ENCODE peak calls at places on chromosomes 3 and 15, in ten cellular contexts. One of them, this sample, is unnamed.

GRCh38 chr3:43294975-43295374 is 8.6 kb downstream of the SNRK start:
- DNase-seq in Peyer's patch: no peak
- DNase-seq in cardiac fibroblast: no peak
- DNase-seq in HepG2: peak
- DNase-seq in upper lobe of right lung: no peak
- DNase-seq in thoracic aorta: no peak
- DNase-seq in IMR-90: no peak
- DNase-seq in mesothelial cell of epicardium: no peak
- DNase-seq in NB4: no peak
- DNase-seq in testis: no peak
- DNase-seq in this sample: no peak

GRCh38 chr3:65425880-65426279 is 612.8 kb downstream of the MAGI1 start:
- DNase-seq in Peyer's patch: no peak
- DNase-seq in cardiac fibroblast: peak
- DNase-seq in HepG2: peak
- DNase-seq in upper lobe of right lung: no peak
- DNase-seq in thoracic aorta: no peak
- DNase-seq in IMR-90: peak
- DNase-seq in mesothelial cell of epicardium: no peak
- DNase-seq in NB4: no peak
- DNase-seq in testis: no peak
- DNase-seq in this sample: peak

GRCh38 chr3:171184372-171184771 is 157.9 kb upstream of the SLC2A2 start:
- DNase-seq in Peyer's patch: no peak
- DNase-seq in cardiac fibroblast: no peak
- DNase-seq in HepG2: no peak
- DNase-seq in upper lobe of right lung: no peak
- DNase-seq in thoracic aorta: no peak
- DNase-seq in IMR-90: no peak
- DNase-seq in mesothelial cell of epicardium: no peak
- DNase-seq in NB4: no peak
- DNase-seq in testis: no peak
- DNase-seq in this sample: no peak

GRCh38 chr3:38349684-38350359 is 3.2 kb downstream of the XYLB start:
- DNase-seq in Peyer's patch: no peak
- DNase-seq in cardiac fibroblast: peak
- DNase-seq in HepG2: no peak
- DNase-seq in upper lobe of right lung: no peak
- DNase-seq in thoracic aorta: no peak
- DNase-seq in IMR-90: peak
- DNase-seq in mesothelial cell of epicardium: no peak
- DNase-seq in NB4: no peak
- DNase-seq in testis: no peak
- DNase-seq in this sample: no peak

GRCh38 chr15:74809951-74810350 is 2.7 kb upstream of the LMAN1L start:
- DNase-seq in Peyer's patch: no peak
- DNase-seq in cardiac fibroblast: no peak
- DNase-seq in HepG2: no peak
- DNase-seq in upper lobe of right lung: no peak
- DNase-seq in thoracic aorta: no peak
- DNase-seq in IMR-90: peak
- DNase-seq in mesothelial cell of epicardium: no peak
- DNase-seq in NB4: no peak
- DNase-seq in testis: no peak
- DNase-seq in this sample: no peak

GRCh38 chr3:138950006-138950644 is 3.1 kb downstream of the FOXL2NB start:
- DNase-seq in Peyer's patch: no peak
- DNase-seq in cardiac fibroblast: no peak
- DNase-seq in HepG2: no peak
- DNase-seq in upper lobe of right lung: no peak
- DNase-seq in thoracic aorta: no peak
- DNase-seq in IMR-90: peak
- DNase-seq in mesothelial cell of epicardium: no peak
- DNase-seq in NB4: peak
- DNase-seq in testis: peak
- DNase-seq in this sample: no peak

GRCh38 chr15:58221591-58222241 is 83.5 kb downstream of the AQP9 start:
- DNase-seq in Peyer's patch: no peak
- DNase-seq in cardiac fibroblast: peak
- DNase-seq in HepG2: peak
- DNase-seq in upper lobe of right lung: no peak
- DNase-seq in thoracic aorta: no peak
- DNase-seq in IMR-90: peak
- DNase-seq in mesothelial cell of epicardium: no peak
- DNase-seq in NB4: peak
- DNase-seq in testis: peak
- DNase-seq in this sample: peak

GRCh38 chr3:89533320-89533719 is 425.9 kb downstream of the EPHA3 start:
- DNase-seq in Peyer's patch: no peak
- DNase-seq in cardiac fibroblast: no peak
- DNase-seq in HepG2: no peak
- DNase-seq in upper lobe of right lung: no peak
- DNase-seq in thoracic aorta: no peak
- DNase-seq in IMR-90: no peak
- DNase-seq in mesothelial cell of epicardium: no peak
- DNase-seq in NB4: no peak
- DNase-seq in testis: no peak
- DNase-seq in this sample: no peak

DNA sequence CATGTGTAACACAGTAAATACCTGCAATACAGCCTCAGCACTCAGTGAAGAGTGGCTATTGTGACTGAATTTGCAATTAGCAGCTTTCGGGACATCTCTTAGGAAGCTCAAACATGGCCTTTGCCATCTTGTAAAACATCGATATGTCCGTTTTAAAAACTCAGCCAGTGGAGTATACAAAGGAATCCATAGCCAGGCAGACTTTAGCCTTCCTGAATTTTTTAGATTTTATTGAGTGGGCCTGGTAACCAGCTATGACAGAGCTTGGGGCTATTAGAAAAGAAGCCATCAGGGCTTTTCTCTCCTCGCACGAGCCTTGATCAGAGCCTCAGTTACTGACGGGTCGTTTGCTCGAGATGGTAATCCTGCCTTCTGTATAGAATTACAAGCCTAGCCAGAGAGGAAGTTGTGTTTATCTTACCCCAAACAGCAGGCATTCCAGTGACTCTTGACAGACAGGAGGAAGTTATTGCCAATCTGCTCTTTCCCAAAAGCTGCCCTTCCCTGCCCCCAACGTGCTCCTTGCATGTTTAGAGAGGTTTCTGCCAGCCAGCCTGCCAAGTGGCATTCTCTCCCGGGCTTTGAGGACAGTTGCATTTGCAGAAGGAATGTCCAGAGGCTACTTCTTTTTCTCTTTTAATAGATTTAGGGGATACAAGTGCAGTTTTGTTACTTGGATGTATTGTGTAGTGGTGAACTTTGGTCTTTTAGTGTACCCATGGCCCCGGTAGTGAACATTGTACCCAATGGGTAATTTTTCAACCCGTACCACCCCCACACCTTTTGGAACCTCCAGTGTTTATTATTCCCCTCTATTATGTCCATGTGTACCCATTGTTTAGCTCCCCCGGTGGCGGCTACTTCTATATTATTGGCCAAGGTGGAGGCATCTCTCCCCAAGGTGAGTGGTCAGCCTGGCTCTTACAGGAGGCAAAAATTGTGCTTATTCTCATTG is 40.6 kb downstream of the ITPR1 start:
- DNase-seq in Peyer's patch: no peak
- DNase-seq in cardiac fibroblast: no peak
- DNase-seq in HepG2: peak
- DNase-seq in upper lobe of right lung: peak
- DNase-seq in thoracic aorta: peak
- DNase-seq in IMR-90: no peak
- DNase-seq in mesothelial cell of epicardium: no peak
- DNase-seq in NB4: peak
- DNase-seq in testis: no peak
- DNase-seq in this sample: no peak
- TF ChIP-seq CTCF in Peyer's patch: no peak
- TF ChIP-seq CTCF in cardiac fibroblast: no peak
- TF ChIP-seq CTCF in HepG2: peak
- TF ChIP-seq CTCF in upper lobe of right lung: no peak
- TF ChIP-seq CTCF in thoracic aorta: no peak
- TF ChIP-seq CTCF in IMR-90: no peak
- TF ChIP-seq CTCF in mesothelial cell of epicardium: no peak
- TF ChIP-seq CTCF in NB4: peak
- TF ChIP-seq CTCF in testis: no peak
- TF ChIP-seq CTCF in this sample: no peak

GRCh38 chr15:41583795-41584194 is 24.8 kb downstream of the TYRO3 start:
- DNase-seq in Peyer's patch: no peak
- DNase-seq in cardiac fibroblast: no peak
- DNase-seq in HepG2: peak
- DNase-seq in upper lobe of right lung: no peak
- DNase-seq in thoracic aorta: no peak
- DNase-seq in IMR-90: no peak
- DNase-seq in mesothelial cell of epicardium: no peak
- DNase-seq in NB4: no peak
- DNase-seq in testis: no peak
- DNase-seq in this sample: no peak

GRCh38 chr15:41584636-41585139 is 25.7 kb downstream of the TYRO3 start:
- DNase-seq in Peyer's patch: no peak
- DNase-seq in cardiac fibroblast: no peak
- DNase-seq in HepG2: no peak
- DNase-seq in upper lobe of right lung: no peak
- DNase-seq in thoracic aorta: no peak
- DNase-seq in IMR-90: no peak
- DNase-seq in mesothelial cell of epicardium: no peak
- DNase-seq in NB4: no peak
- DNase-seq in testis: no peak
- DNase-seq in this sample: no peak

GRCh38 chr15:41578736-41579383 is 19.8 kb downstream of the TYRO3 start:
- DNase-seq in Peyer's patch: no peak
- DNase-seq in cardiac fibroblast: no peak
- DNase-seq in HepG2: no peak
- DNase-seq in upper lobe of right lung: no peak
- DNase-seq in thoracic aorta: no peak
- DNase-seq in IMR-90: no peak
- DNase-seq in mesothelial cell of epicardium: no peak
- DNase-seq in NB4: no peak
- DNase-seq in testis: no peak
- DNase-seq in this sample: no peak

GRCh38 chr15:41577863-41578735 is 19.1 kb downstream of the TYRO3 start:
- DNase-seq in Peyer's patch: no peak
- DNase-seq in cardiac fibroblast: no peak
- DNase-seq in HepG2: no peak
- DNase-seq in upper lobe of right lung: no peak
- DNase-seq in thoracic aorta: no peak
- DNase-seq in IMR-90: no peak
- DNase-seq in mesothelial cell of epicardium: no peak
- DNase-seq in NB4: no peak
- DNase-seq in testis: no peak
- DNase-seq in this sample: no peak

GRCh38 chr15:41581110-41581509 is 22.1 kb downstream of the TYRO3 start:
- DNase-seq in Peyer's patch: no peak
- DNase-seq in cardiac fibroblast: peak
- DNase-seq in HepG2: no peak
- DNase-seq in upper lobe of right lung: no peak
- DNase-seq in thoracic aorta: no peak
- DNase-seq in IMR-90: no peak
- DNase-seq in mesothelial cell of epicardium: no peak
- DNase-seq in NB4: peak
- DNase-seq in testis: no peak
- DNase-seq in this sample: no peak
- TF ChIP-seq CTCF in Peyer's patch: no peak
- TF ChIP-seq CTCF in cardiac fibroblast: peak
- TF ChIP-seq CTCF in HepG2: peak
- TF ChIP-seq CTCF in upper lobe of right lung: peak
- TF ChIP-seq CTCF in thoracic aorta: no peak
- TF ChIP-seq CTCF in IMR-90: peak
- TF ChIP-seq CTCF in mesothelial cell of epicardium: peak
- TF ChIP-seq CTCF in NB4: no peak
- TF ChIP-seq CTCF in testis: no peak
- TF ChIP-seq CTCF in this sample: no peak

GRCh38 chr3:189053327-189053726 is 118.4 kb upstream of the TPRG1 start:
- DNase-seq in Peyer's patch: no peak
- DNase-seq in cardiac fibroblast: no peak
- DNase-seq in HepG2: no peak
- DNase-seq in upper lobe of right lung: no peak
- DNase-seq in thoracic aorta: no peak
- DNase-seq in IMR-90: no peak
- DNase-seq in mesothelial cell of epicardium: no peak
- DNase-seq in NB4: no peak
- DNase-seq in testis: no peak
- DNase-seq in this sample: no peak

DNA sequence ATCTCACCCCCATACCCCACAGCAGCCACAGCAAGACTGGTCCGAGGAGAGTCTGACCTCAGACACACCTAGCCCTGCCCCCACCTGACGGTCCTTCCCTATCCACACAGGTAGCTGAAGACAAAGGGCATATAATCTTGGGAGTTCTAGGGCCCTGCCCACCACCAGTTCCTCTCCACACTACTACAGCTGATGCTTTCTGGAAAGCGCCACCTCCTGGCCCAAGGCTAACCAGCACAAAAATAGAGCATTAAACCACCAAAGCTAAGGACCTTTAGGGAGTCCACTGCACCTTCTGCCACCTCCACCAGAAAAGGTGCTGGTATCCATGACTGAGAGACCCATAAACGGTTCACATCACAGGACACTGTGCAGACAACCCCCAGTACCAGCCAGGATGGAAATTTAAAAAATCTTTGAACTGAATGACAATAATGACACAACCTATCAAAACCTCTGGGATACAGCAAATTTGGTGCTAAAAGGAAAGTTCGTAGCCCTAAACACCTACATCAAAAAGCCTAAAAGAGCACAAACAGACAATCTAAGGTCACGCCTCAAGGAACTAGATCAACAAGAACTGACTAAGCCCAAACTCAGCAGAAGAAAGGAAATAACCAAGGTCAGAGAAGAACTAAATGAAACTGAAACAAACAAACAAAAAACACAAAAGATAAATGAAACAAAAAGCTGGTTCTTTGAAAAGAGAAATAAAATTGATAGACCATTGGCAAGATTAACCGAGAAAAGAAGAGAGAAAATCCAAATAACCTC is 122.1 kb upstream of the TPRG1 start:
- DNase-seq in Peyer's patch: no peak
- DNase-seq in cardiac fibroblast: peak
- DNase-seq in HepG2: no peak
- DNase-seq in upper lobe of right lung: no peak
- DNase-seq in thoracic aorta: no peak
- DNase-seq in IMR-90: no peak
- DNase-seq in mesothelial cell of epicardium: no peak
- DNase-seq in NB4: no peak
- DNase-seq in testis: no peak
- DNase-seq in this sample: no peak
- TF ChIP-seq CTCF in Peyer's patch: no peak
- TF ChIP-seq CTCF in cardiac fibroblast: peak
- TF ChIP-seq CTCF in HepG2: peak
- TF ChIP-seq CTCF in upper lobe of right lung: no peak
- TF ChIP-seq CTCF in thoracic aorta: no peak
- TF ChIP-seq CTCF in IMR-90: no peak
- TF ChIP-seq CTCF in mesothelial cell of epicardium: no peak
- TF ChIP-seq CTCF in NB4: peak
- TF ChIP-seq CTCF in testis: no peak
- TF ChIP-seq CTCF in this sample: no peak

GRCh38 chr3:124985358-124985757 is 50.8 kb upstream of the MUC13 start:
- DNase-seq in Peyer's patch: no peak
- DNase-seq in cardiac fibroblast: peak
- DNase-seq in HepG2: no peak
- DNase-seq in upper lobe of right lung: no peak
- DNase-seq in thoracic aorta: no peak
- DNase-seq in IMR-90: peak
- DNase-seq in mesothelial cell of epicardium: no peak
- DNase-seq in NB4: no peak
- DNase-seq in testis: no peak
- DNase-seq in this sample: peak

GRCh38 chr3:124981472-124981871 is 46.9 kb upstream of the MUC13 start:
- DNase-seq in Peyer's patch: no peak
- DNase-seq in cardiac fibroblast: no peak
- DNase-seq in HepG2: no peak
- DNase-seq in upper lobe of right lung: no peak
- DNase-seq in thoracic aorta: no peak
- DNase-seq in IMR-90: no peak
- DNase-seq in mesothelial cell of epicardium: no peak
- DNase-seq in NB4: no peak
- DNase-seq in testis: no peak
- DNase-seq in this sample: no peak

GRCh38 chr3:124984754-124985153 is 50.2 kb upstream of the MUC13 start:
- DNase-seq in Peyer's patch: no peak
- DNase-seq in cardiac fibroblast: no peak
- DNase-seq in HepG2: no peak
- DNase-seq in upper lobe of right lung: no peak
- DNase-seq in thoracic aorta: no peak
- DNase-seq in IMR-90: no peak
- DNase-seq in mesothelial cell of epicardium: no peak
- DNase-seq in NB4: no peak
- DNase-seq in testis: no peak
- DNase-seq in this sample: no peak

GRCh38 chr3:124982855-124983254 is 48.3 kb upstream of the MUC13 start:
- DNase-seq in Peyer's patch: no peak
- DNase-seq in cardiac fibroblast: no peak
- DNase-seq in HepG2: no peak
- DNase-seq in upper lobe of right lung: no peak
- DNase-seq in thoracic aorta: no peak
- DNase-seq in IMR-90: no peak
- DNase-seq in mesothelial cell of epicardium: no peak
- DNase-seq in NB4: no peak
- DNase-seq in testis: no peak
- DNase-seq in this sample: no peak

DNA sequence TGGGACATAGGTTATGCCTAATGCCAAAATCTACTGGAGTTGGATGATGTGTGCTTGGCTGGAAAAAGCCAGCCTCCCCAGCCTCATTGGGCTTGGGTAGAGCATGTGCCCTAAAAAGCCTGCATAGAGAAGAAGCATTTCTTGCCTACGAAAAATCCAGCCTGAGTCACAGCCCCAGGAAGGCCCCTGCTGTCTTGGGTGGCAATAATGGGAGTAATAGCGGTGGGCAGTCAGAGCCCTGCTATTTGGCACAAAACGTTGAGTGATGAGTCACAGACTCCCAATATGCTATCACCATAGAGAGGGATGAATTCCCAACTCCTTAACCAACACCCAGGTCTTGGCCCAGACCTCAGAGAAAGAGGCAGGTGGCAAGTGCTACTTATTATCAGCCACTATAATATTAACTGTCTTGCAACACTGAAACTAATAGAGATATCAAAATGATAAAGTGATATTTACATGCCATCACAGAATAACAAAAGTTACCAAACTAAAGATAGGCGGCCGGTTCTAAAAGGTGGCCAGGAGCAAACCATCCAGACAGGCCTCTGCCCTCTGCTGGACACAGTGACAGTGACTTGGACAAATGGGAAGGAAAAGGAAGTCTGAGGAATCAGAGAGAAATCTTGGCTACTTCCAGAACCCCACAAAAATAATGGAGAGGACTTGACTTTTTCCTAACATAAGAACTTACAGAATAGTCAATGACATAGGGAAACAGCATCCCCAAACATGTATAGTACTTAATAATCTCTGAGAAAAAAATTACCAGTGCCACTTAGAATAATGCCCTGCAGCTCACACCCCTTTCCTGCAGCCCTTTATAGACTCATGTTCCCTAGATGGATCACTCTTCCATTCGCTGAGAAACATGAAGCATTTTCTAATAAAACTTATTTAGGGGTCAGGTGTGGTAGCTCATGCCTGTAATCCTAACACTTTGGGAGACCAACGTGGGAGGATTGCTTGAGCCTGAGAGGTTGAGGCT is 51.9 kb upstream of the MUC13 start:
- DNase-seq in Peyer's patch: peak
- DNase-seq in cardiac fibroblast: peak
- DNase-seq in HepG2: no peak
- DNase-seq in upper lobe of right lung: no peak
- DNase-seq in thoracic aorta: no peak
- DNase-seq in IMR-90: peak
- DNase-seq in mesothelial cell of epicardium: no peak
- DNase-seq in NB4: no peak
- DNase-seq in testis: peak
- DNase-seq in this sample: peak
- TF ChIP-seq CTCF in Peyer's patch: no peak
- TF ChIP-seq CTCF in cardiac fibroblast: peak
- TF ChIP-seq CTCF in HepG2: peak
- TF ChIP-seq CTCF in upper lobe of right lung: peak
- TF ChIP-seq CTCF in thoracic aorta: peak
- TF ChIP-seq CTCF in IMR-90: peak
- TF ChIP-seq CTCF in mesothelial cell of epicardium: no peak
- TF ChIP-seq CTCF in NB4: peak
- TF ChIP-seq CTCF in testis: peak
- TF ChIP-seq CTCF in this sample: peak